ENCODE peak calls at places on chromosome 3, in four cellular contexts. K is choroid plexus epithelial cell; Y is CD4-positive, alpha-beta memory T cell; G is astrocyte of the spinal cord. X is an unnamed sample.
A peak's percentile ranks its signal among the peaks of the same experiment; 100 is the strongest.

GRCh38 chr3:52524752-52525661 is 8.7 kb downstream of the NT5DC2 start:
- DNase-seq in K (no peak), Y (no peak), G (no peak), X (no peak)

GRCh38 chr3:1692428-1692827 is 406.2 kb upstream of the CNTN4 start:
- DNase-seq in K (no peak), Y (no peak), G (no peak), X (no peak)

GRCh38 chr3:134852132-134852531 is 57.1 kb downstream of the EPHB1 start:
- DNase-seq in K (no peak), Y (no peak), G (no peak), X (no peak)

GRCh38 chr3:192862408-192863385 is 55.0 kb downstream of the MB21D2 start:
- DNase-seq in K (no peak), Y (no peak), G (no peak), X (no peak)

GRCh38 chr3:27722957-27723802 is 1.1 kb upstream of the EOMES start:
- DNase-seq in K (no peak), Y (no peak), G (no peak), X (no peak)

GRCh38 chr3:39911465-39912309 is 102.3 kb downstream of the MYRIP start:
- DNase-seq in K (peak; percentile 31), Y (no peak), G (peak; percentile 83), X (no peak)

GRCh38 chr3:13700362-13700761 is 151.4 kb downstream of the FBLN2 start:
- DNase-seq in K (no peak), Y (no peak), G (no peak), X (no peak)

GRCh38 chr3:183857863-183858262 is 26.8 kb downstream of the PARL start:
- DNase-seq in K (peak; percentile 9), Y (no peak), G (no peak), X (no peak)

GRCh38 chr3:137642305-137642704 is 121.8 kb upstream of the SOX14 start:
- DNase-seq in K (no peak), Y (no peak), G (no peak), X (no peak)
- H3K4me3 ChIP-seq in K (no peak overlapping the region), Y (no peak overlapping the region), G (no peak overlapping the region), X (no peak overlapping the region)

GRCh38 chr3:128482857-128483656 is 9.9 kb downstream of the GATA2 start:
- DNase-seq in K (peak; percentile 67), Y (no peak), G (peak; percentile 40), X (peak; percentile 38)
- H3K4me3 ChIP-seq in K (no peak overlapping the region), Y (no peak overlapping the region), G (no peak overlapping the region), X (no peak overlapping the region)

GRCh38 chr3:127546970-127547733 is 43.4 kb downstream of the TPRA1 start:
- DNase-seq in K (no peak), Y (no peak), G (no peak), X (no peak)
- H3K4me3 ChIP-seq in K (peak overlapping the region; percentile 66), Y (no peak overlapping the region), G (peak overlapping the region; percentile 51), X (peak overlapping the region; percentile 21)

DNA sequence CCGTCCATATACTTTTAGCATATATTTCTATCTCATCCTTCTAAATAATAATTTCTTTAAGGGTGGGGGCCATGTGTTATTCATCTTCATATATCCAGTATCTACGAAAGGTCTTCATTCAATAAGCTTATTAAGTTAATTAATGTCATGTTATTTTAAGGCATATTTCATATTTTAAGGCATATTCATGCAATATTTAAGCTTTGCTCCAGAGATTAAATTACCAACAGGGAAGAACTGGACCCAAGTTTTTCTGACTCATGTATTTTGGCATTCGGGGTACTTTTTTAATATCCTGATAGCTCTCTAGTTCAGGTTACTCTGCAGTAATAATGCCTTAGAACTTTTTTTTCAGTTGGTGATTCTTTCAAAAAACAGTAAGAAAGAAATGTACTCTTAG is 27.4 kb downstream of the PHC3 start:
- DNase-seq in K (peak; percentile 48), Y (no peak), G (peak; percentile 28), X (no peak)
- H3K4me3 ChIP-seq in K (no peak overlapping the region), Y (no peak overlapping the region), G (no peak overlapping the region), X (no peak overlapping the region)

GRCh38 chr3:116947148-116947547 is 237.6 kb downstream of the TUSC7 start:
- DNase-seq in K (no peak), Y (no peak), G (no peak), X (no peak)

GRCh38 chr3:116951610-116952009 is 242.0 kb downstream of the TUSC7 start:
- DNase-seq in K (peak; percentile 74), Y (no peak), G (no peak), X (no peak)

GRCh38 chr3:116950302-116951055 is 240.9 kb downstream of the TUSC7 start:
- DNase-seq in K (no peak), Y (no peak), G (no peak), X (no peak)

GRCh38 chr3:116946376-116946775 is 236.8 kb downstream of the TUSC7 start:
- DNase-seq in K (no peak), Y (no peak), G (no peak), X (no peak)

GRCh38 chr3:116947809-116948208 is 238.2 kb downstream of the TUSC7 start:
- DNase-seq in K (peak; percentile 21), Y (no peak), G (no peak), X (no peak)
- H3K4me3 ChIP-seq in K (no peak overlapping the region), Y (no peak overlapping the region), G (no peak overlapping the region), X (no peak overlapping the region)

GRCh38 chr3:112119686-112120484 is 13.2 kb downstream of the GCSAM start:
- DNase-seq in K (no peak), Y (no peak), G (no peak), X (no peak)
- H3K4me3 ChIP-seq in K (no peak overlapping the region), Y (no peak overlapping the region), G (no peak overlapping the region), X (peak overlapping the region; percentile 10)

GRCh38 chr3:50321146-50321843 is 1.2 kb downstream of the HYAL2 start:
- DNase-seq in K (peak; percentile 92), Y (peak; percentile 84), G (peak; percentile 91), X (peak; percentile 79)
- H3K4me3 ChIP-seq in K (peak overlapping the region; percentile 76), Y (no peak overlapping the region), G (peak overlapping the region; percentile 70), X (peak overlapping the region; percentile 98)

GRCh38 chr3:187974857-187975257 is 179.1 kb upstream of the LPP start:
- DNase-seq in K (no peak), Y (peak; percentile 55), G (no peak), X (peak; percentile 69)
- H3K4me3 ChIP-seq in K (no peak overlapping the region), Y (peak overlapping the region; percentile 2), G (no peak overlapping the region), X (peak overlapping the region; percentile 1)

DNA sequence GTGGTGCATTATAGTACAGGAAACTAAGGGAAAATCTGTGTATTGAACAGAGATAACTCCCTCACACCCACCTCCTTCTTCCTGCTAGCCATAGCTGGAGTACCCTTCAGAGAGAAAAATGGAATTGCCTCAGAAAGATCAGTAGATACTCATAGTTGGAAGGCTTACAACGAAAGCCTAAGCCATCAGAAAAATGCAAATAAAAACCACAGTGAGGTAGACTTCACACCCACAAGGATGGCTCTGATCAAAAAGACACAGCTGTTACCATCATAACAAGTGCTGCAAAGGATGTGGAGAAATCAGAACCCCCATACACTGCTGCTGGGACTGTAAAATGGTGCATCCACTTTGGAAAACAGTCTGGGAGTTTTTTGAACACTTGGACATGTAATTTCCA is 7.4 kb upstream of the DLG1 start:
- DNase-seq in K (peak; percentile 86), Y (peak; percentile 39), G (peak; percentile 82), X (peak; percentile 78)
- H3K4me3 ChIP-seq in K (no peak overlapping the region), Y (no peak overlapping the region), G (no peak overlapping the region), X (no peak overlapping the region)